ENCODE peak calls at places on chromosome 12, in seven cellular contexts. Q is HTR-8/SVneo, K is iris pigment epithelial cell, L is brain microvascular endothelial cell, S is GM13977, G is AG20443, O is fibroblast of pulmonary artery. A is an unnamed sample.

GRCh38 chr12:22935090-22935489 is 310.1 kb downstream of the ETNK1 start:
- DNase-seq in Q (no peak), K (no peak), L (peak; percentile 70), S (no peak), G (no peak), O (no peak), A (peak; percentile 63)

GRCh38 chr12:42960087-42960527 is 370.6 kb upstream of the PRICKLE1 start:
- DNase-seq in Q (no peak), K (peak; percentile 18), L (no peak), S (no peak), G (no peak), O (no peak), A (peak; percentile 46)

GRCh38 chr12:42382013-42382696 is 56.2 kb downstream of the PPHLN1 start:
- DNase-seq in Q (no peak), K (peak; percentile 74), L (no peak), S (no peak), G (peak; percentile 30), O (peak; percentile 75), A (no peak)

GRCh38 chr12:113452458-113452857 is 19.2 kb downstream of the LHX5 start:
- DNase-seq in Q (no peak), K (no peak), L (no peak), S (no peak), G (no peak), O (no peak), A (no peak)

GRCh38 chr12:43406797-43407196 is 145.2 kb downstream of the ADAMTS20 start:
- DNase-seq in Q (no peak), K (no peak), L (no peak), S (no peak), G (no peak), O (no peak), A (no peak)

GRCh38 chr12:11621797-11622423 is 27.6 kb upstream of the ETV6 start:
- DNase-seq in Q (no peak), K (peak; percentile 6), L (peak; percentile 36), S (no peak), G (no peak), O (peak; percentile 39), A (no peak)

GRCh38 chr12:12473223-12473622 is 89.4 kb downstream of the DUSP16 start:
- DNase-seq in Q (no peak), K (no peak), L (no peak), S (no peak), G (no peak), O (no peak), A (no peak)

GRCh38 chr12:48997719-48998496 is 1.3 kb downstream of the DDN start:
- DNase-seq in Q (no peak), K (no peak), L (no peak), S (peak; percentile 94), G (peak; percentile 77), O (no peak), A (no peak)

GRCh38 chr12:130686511-130686981 is 29.6 kb downstream of the RIMBP2 start:
- DNase-seq in Q (no peak), K (no peak), L (no peak), S (no peak), G (no peak), O (no peak), A (no peak)

GRCh38 chr12:2115101-2115845 is 62.5 kb downstream of the CACNA1C start:
- DNase-seq in Q (no peak), K (no peak), L (no peak), S (no peak), G (no peak), O (no peak), A (no peak)

GRCh38 chr12:76085159-76085868 is 829 bp upstream of the NAP1L1 start:
- DNase-seq in Q (no peak), K (peak; percentile 77), L (peak; percentile 78), S (peak; percentile 69), G (no peak), O (peak; percentile 49), A (peak; percentile 43)

GRCh38 chr12:58034712-58035111 is 93.3 kb downstream of the ATP23 start:
- DNase-seq in Q (no peak), K (no peak), L (no peak), S (no peak), G (no peak), O (no peak), A (no peak)

GRCh38 chr12:51507188-51507587 is 82.6 kb downstream of the SLC4A8 start:
- DNase-seq in Q (no peak), K (no peak), L (no peak), S (no peak), G (no peak), O (no peak), A (no peak)

GRCh38 chr12:122099280-122099749 is 20.8 kb downstream of the MLXIP start:
- DNase-seq in Q (no peak), K (no peak), L (no peak), S (no peak), G (no peak), O (no peak), A (no peak)

GRCh38 chr12:55931780-55932545 is 1.0 kb downstream of the DGKA start:
- DNase-seq in Q (peak; percentile 35), K (no peak), L (no peak), S (peak; percentile 72), G (peak; percentile 82), O (peak; percentile 37), A (peak; percentile 43)

GRCh38 chr12:14614704-14615121 is 47.0 kb upstream of the PLBD1 start:
- DNase-seq in Q (no peak), K (no peak), L (no peak), S (peak; percentile 23), G (no peak), O (no peak), A (no peak)

GRCh38 chr12:131894981-131895639 is 688 bp downstream of the ULK1 start:
- DNase-seq in Q (no peak), K (peak; percentile 22), L (no peak), S (peak; percentile 64), G (peak; percentile 7), O (no peak), A (no peak)

GRCh38 chr12:109188108-109188712 is 71.8 kb downstream of the ACACB start:
- DNase-seq in Q (no peak), K (no peak), L (no peak), S (no peak), G (no peak), O (no peak), A (no peak)

GRCh38 chr12:125208942-125209341 is 143.7 kb downstream of the AACS start:
- DNase-seq in Q (no peak), K (no peak), L (no peak), S (no peak), G (no peak), O (no peak), A (no peak)

GRCh38 chr12:18250313-18250916 is 10.9 kb upstream of the PIK3C2G start:
- DNase-seq in Q (peak; percentile 10), K (peak; percentile 71), L (peak; percentile 51), S (peak; percentile 37), G (peak; percentile 49), O (peak; percentile 85), A (peak; percentile 78)

GRCh38 chr12:96237035-96237434 is 42.9 kb downstream of the ELK3 start:
- DNase-seq in Q (no peak), K (no peak), L (no peak), S (no peak), G (no peak), O (no peak), A (peak; percentile 47)

GRCh38 chr12:68250454-68250853 is 3.0 kb downstream of the IL22 start:
- DNase-seq in Q (no peak), K (no peak), L (no peak), S (no peak), G (no peak), O (no peak), A (no peak)

GRCh38 chr12:27732281-27732680 is 21.6 kb downstream of the MRPS35 start:
- DNase-seq in Q (peak; percentile 18), K (no peak), L (no peak), S (no peak), G (peak; percentile 16), O (peak; percentile 8), A (no peak)

GRCh38 chr12:129351481-129351880 is 498.2 kb downstream of the GLT1D1 start:
- DNase-seq in Q (no peak), K (no peak), L (peak; percentile 23), S (no peak), G (no peak), O (no peak), A (no peak)

GRCh38 chr12:126095748-126096510 is 1030.7 kb downstream of the AACS start:
- DNase-seq in Q (no peak), K (no peak), L (no peak), S (no peak), G (no peak), O (no peak), A (no peak)

GRCh38 chr12:78167510-78167909 is 336.8 kb downstream of the NAV3 start:
- DNase-seq in Q (no peak), K (peak; percentile 23), L (peak; percentile 21), S (no peak), G (no peak), O (peak; percentile 10), A (no peak)

GRCh38 chr12:101876861-101877815 is at the start of gene DRAM1:
- DNase-seq in Q (peak; percentile 71), K (peak; percentile 95), L (peak; percentile 86), S (peak; percentile 92), G (peak; percentile 96), O (peak; percentile 93), A (peak; percentile 92)